ENCODE peak calls at places on chromosomes 11 and 22, in nine cellular contexts. One of them, this sample, is unnamed.

GRCh38 chr11:46490576-46491100 is 99.1 kb upstream of the CHRM4 start:
- DNase-seq in activated CD4-positive, alpha-beta memory T cell treated with anti-CD3 and anti-CD28 coated beads for 36 hours: no peak
- DNase-seq in GM19239: no peak
- DNase-seq in mesenteric fat pad: no peak
- DNase-seq in astrocyte of the spinal cord: peak; percentile 34
- DNase-seq in nephron progenitor cell: no peak
- DNase-seq in activated CD4-positive, alpha-beta T cell treated with anti-CD3 and anti-CD28 coated beads, Interleukin-2, amount 10 ng/mL, durations not matched to agents 24 days and 14 days: no peak
- DNase-seq in G401: no peak
- DNase-seq in chondrocyte: no peak
- DNase-seq in this sample: peak; percentile 46

GRCh38 chr11:91199866-91200265 is 977.0 kb upstream of the CHORDC1 start:
- DNase-seq in activated CD4-positive, alpha-beta memory T cell treated with anti-CD3 and anti-CD28 coated beads for 36 hours: no peak
- DNase-seq in GM19239: no peak
- DNase-seq in nephron progenitor cell: no peak
- DNase-seq in G401: no peak
- DNase-seq in mesenteric fat pad: no peak
- DNase-seq in activated CD4-positive, alpha-beta T cell treated with anti-CD3 and anti-CD28 coated beads, Interleukin-2, amount 10 ng/mL, durations not matched to agents 24 days and 14 days: no peak
- DNase-seq in chondrocyte: no peak
- DNase-seq in astrocyte of the spinal cord: peak; percentile 64
- DNase-seq in this sample: no peak

GRCh38 chr11:128938156-128938885 is 4.3 kb downstream of the TP53AIP1 start:
- DNase-seq in nephron progenitor cell: no peak
- DNase-seq in GM19239: no peak
- DNase-seq in G401: no peak
- DNase-seq in activated CD4-positive, alpha-beta memory T cell treated with anti-CD3 and anti-CD28 coated beads for 36 hours: no peak
- DNase-seq in activated CD4-positive, alpha-beta T cell treated with anti-CD3 and anti-CD28 coated beads, Interleukin-2, amount 10 ng/mL, durations not matched to agents 24 days and 14 days: no peak
- DNase-seq in mesenteric fat pad: no peak
- DNase-seq in chondrocyte: no peak
- DNase-seq in astrocyte of the spinal cord: no peak
- DNase-seq in this sample: no peak

GRCh38 chr11:23423119-23423518 is 562.8 kb upstream of the CCDC179 start:
- DNase-seq in chondrocyte: no peak
- DNase-seq in activated CD4-positive, alpha-beta T cell treated with anti-CD3 and anti-CD28 coated beads, Interleukin-2, amount 10 ng/mL, durations not matched to agents 24 days and 14 days: no peak
- DNase-seq in GM19239: no peak
- DNase-seq in nephron progenitor cell: no peak
- DNase-seq in G401: no peak
- DNase-seq in astrocyte of the spinal cord: peak; percentile 22
- DNase-seq in activated CD4-positive, alpha-beta memory T cell treated with anti-CD3 and anti-CD28 coated beads for 36 hours: no peak
- DNase-seq in mesenteric fat pad: no peak
- DNase-seq in this sample: peak; percentile 78

GRCh38 chr11:704799-705645 is 1.0 kb upstream of the EPS8L2 start:
- DNase-seq in G401: no peak
- DNase-seq in activated CD4-positive, alpha-beta T cell treated with anti-CD3 and anti-CD28 coated beads, Interleukin-2, amount 10 ng/mL, durations not matched to agents 24 days and 14 days: no peak
- DNase-seq in astrocyte of the spinal cord: no peak
- DNase-seq in GM19239: no peak
- DNase-seq in chondrocyte: peak; percentile 90
- DNase-seq in nephron progenitor cell: no peak
- DNase-seq in mesenteric fat pad: no peak
- DNase-seq in activated CD4-positive, alpha-beta memory T cell treated with anti-CD3 and anti-CD28 coated beads for 36 hours: no peak
- DNase-seq in this sample: no peak

GRCh38 chr11:74153224-74153623 is 17.6 kb downstream of the C2CD3 start:
- DNase-seq in GM19239: no peak
- DNase-seq in activated CD4-positive, alpha-beta memory T cell treated with anti-CD3 and anti-CD28 coated beads for 36 hours: no peak
- DNase-seq in G401: no peak
- DNase-seq in mesenteric fat pad: no peak
- DNase-seq in nephron progenitor cell: no peak
- DNase-seq in chondrocyte: no peak
- DNase-seq in astrocyte of the spinal cord: no peak
- DNase-seq in activated CD4-positive, alpha-beta T cell treated with anti-CD3 and anti-CD28 coated beads, Interleukin-2, amount 10 ng/mL, durations not matched to agents 24 days and 14 days: no peak
- DNase-seq in this sample: no peak

GRCh38 chr22:31244044-31244942 is 32.2 kb downstream of the LIMK2 start:
- DNase-seq in activated CD4-positive, alpha-beta memory T cell treated with anti-CD3 and anti-CD28 coated beads for 36 hours: no peak
- DNase-seq in mesenteric fat pad: peak; percentile 85
- DNase-seq in activated CD4-positive, alpha-beta T cell treated with anti-CD3 and anti-CD28 coated beads, Interleukin-2, amount 10 ng/mL, durations not matched to agents 24 days and 14 days: no peak
- DNase-seq in nephron progenitor cell: peak; percentile 65
- DNase-seq in G401: peak; percentile 48
- DNase-seq in GM19239: no peak
- DNase-seq in astrocyte of the spinal cord: peak; percentile 93
- DNase-seq in chondrocyte: peak; percentile 96
- DNase-seq in this sample: peak; percentile 80

GRCh38 chr11:133835258-133836075 is 9.8 kb downstream of the SPATA19 start:
- DNase-seq in mesenteric fat pad: peak; percentile 64
- DNase-seq in G401: peak; percentile 79
- DNase-seq in astrocyte of the spinal cord: peak; percentile 29
- DNase-seq in activated CD4-positive, alpha-beta memory T cell treated with anti-CD3 and anti-CD28 coated beads for 36 hours: peak; percentile 68
- DNase-seq in chondrocyte: no peak
- DNase-seq in GM19239: peak; percentile 66
- DNase-seq in nephron progenitor cell: peak; percentile 63
- DNase-seq in activated CD4-positive, alpha-beta T cell treated with anti-CD3 and anti-CD28 coated beads, Interleukin-2, amount 10 ng/mL, durations not matched to agents 24 days and 14 days: peak; percentile 89
- DNase-seq in this sample: peak; percentile 4

GRCh38 chr11:1060885-1061616 is 13.6 kb upstream of the MUC2 start:
- DNase-seq in GM19239: no peak
- DNase-seq in nephron progenitor cell: no peak
- DNase-seq in astrocyte of the spinal cord: peak; percentile 19
- DNase-seq in activated CD4-positive, alpha-beta T cell treated with anti-CD3 and anti-CD28 coated beads, Interleukin-2, amount 10 ng/mL, durations not matched to agents 24 days and 14 days: no peak
- DNase-seq in activated CD4-positive, alpha-beta memory T cell treated with anti-CD3 and anti-CD28 coated beads for 36 hours: peak; percentile 1
- DNase-seq in chondrocyte: no peak
- DNase-seq in G401: no peak
- DNase-seq in mesenteric fat pad: no peak
- DNase-seq in this sample: peak; percentile 56

GRCh38 chr11:29320196-29320595 is 696.6 kb downstream of the KCNA4 start:
- DNase-seq in activated CD4-positive, alpha-beta memory T cell treated with anti-CD3 and anti-CD28 coated beads for 36 hours: no peak
- DNase-seq in activated CD4-positive, alpha-beta T cell treated with anti-CD3 and anti-CD28 coated beads, Interleukin-2, amount 10 ng/mL, durations not matched to agents 24 days and 14 days: no peak
- DNase-seq in nephron progenitor cell: no peak
- DNase-seq in GM19239: no peak
- DNase-seq in chondrocyte: no peak
- DNase-seq in astrocyte of the spinal cord: no peak
- DNase-seq in mesenteric fat pad: no peak
- DNase-seq in G401: no peak
- DNase-seq in this sample: no peak

GRCh38 chr11:45390407-45390806 is 104.3 kb upstream of the SYT13 start:
- DNase-seq in astrocyte of the spinal cord: peak; percentile 62
- DNase-seq in GM19239: no peak
- DNase-seq in activated CD4-positive, alpha-beta memory T cell treated with anti-CD3 and anti-CD28 coated beads for 36 hours: no peak
- DNase-seq in activated CD4-positive, alpha-beta T cell treated with anti-CD3 and anti-CD28 coated beads, Interleukin-2, amount 10 ng/mL, durations not matched to agents 24 days and 14 days: no peak
- DNase-seq in G401: no peak
- DNase-seq in chondrocyte: no peak
- DNase-seq in mesenteric fat pad: no peak
- DNase-seq in nephron progenitor cell: no peak
- DNase-seq in this sample: no peak

GRCh38 chr11:133955945-133956421 is 785 bp downstream of the IGSF9B start:
- DNase-seq in activated CD4-positive, alpha-beta memory T cell treated with anti-CD3 and anti-CD28 coated beads for 36 hours: no peak
- DNase-seq in G401: no peak
- DNase-seq in mesenteric fat pad: no peak
- DNase-seq in activated CD4-positive, alpha-beta T cell treated with anti-CD3 and anti-CD28 coated beads, Interleukin-2, amount 10 ng/mL, durations not matched to agents 24 days and 14 days: peak; percentile 75
- DNase-seq in GM19239: no peak
- DNase-seq in chondrocyte: no peak
- DNase-seq in nephron progenitor cell: peak; percentile 45
- DNase-seq in astrocyte of the spinal cord: no peak
- DNase-seq in this sample: no peak

GRCh38 chr22:29309332-29310064 is 3.0 kb downstream of the GAS2L1 start:
- DNase-seq in chondrocyte: peak; percentile 93
- DNase-seq in mesenteric fat pad: peak; percentile 91
- DNase-seq in G401: no peak
- DNase-seq in activated CD4-positive, alpha-beta memory T cell treated with anti-CD3 and anti-CD28 coated beads for 36 hours: no peak
- DNase-seq in GM19239: no peak
- DNase-seq in activated CD4-positive, alpha-beta T cell treated with anti-CD3 and anti-CD28 coated beads, Interleukin-2, amount 10 ng/mL, durations not matched to agents 24 days and 14 days: no peak
- DNase-seq in nephron progenitor cell: no peak
- DNase-seq in astrocyte of the spinal cord: peak; percentile 28
- DNase-seq in this sample: no peak

GRCh38 chr11:17813391-17814059 is 78.9 kb downstream of the KCNC1 start:
- DNase-seq in chondrocyte: no peak
- DNase-seq in nephron progenitor cell: no peak
- DNase-seq in G401: peak; percentile 85
- DNase-seq in astrocyte of the spinal cord: no peak
- DNase-seq in activated CD4-positive, alpha-beta memory T cell treated with anti-CD3 and anti-CD28 coated beads for 36 hours: no peak
- DNase-seq in mesenteric fat pad: no peak
- DNase-seq in GM19239: no peak
- DNase-seq in activated CD4-positive, alpha-beta T cell treated with anti-CD3 and anti-CD28 coated beads, Interleukin-2, amount 10 ng/mL, durations not matched to agents 24 days and 14 days: no peak
- DNase-seq in this sample: no peak

GRCh38 chr11:125750629-125751028 is 4.5 kb downstream of the PATE1 start:
- DNase-seq in GM19239: no peak
- DNase-seq in activated CD4-positive, alpha-beta memory T cell treated with anti-CD3 and anti-CD28 coated beads for 36 hours: no peak
- DNase-seq in mesenteric fat pad: no peak
- DNase-seq in nephron progenitor cell: no peak
- DNase-seq in astrocyte of the spinal cord: no peak
- DNase-seq in G401: no peak
- DNase-seq in activated CD4-positive, alpha-beta T cell treated with anti-CD3 and anti-CD28 coated beads, Interleukin-2, amount 10 ng/mL, durations not matched to agents 24 days and 14 days: no peak
- DNase-seq in chondrocyte: no peak
- DNase-seq in this sample: no peak

GRCh38 chr22:49951986-49952896 is 8.3 kb upstream of the PIM3 start:
- DNase-seq in G401: no peak
- DNase-seq in GM19239: no peak
- DNase-seq in mesenteric fat pad: no peak
- DNase-seq in nephron progenitor cell: no peak
- DNase-seq in activated CD4-positive, alpha-beta memory T cell treated with anti-CD3 and anti-CD28 coated beads for 36 hours: no peak
- DNase-seq in activated CD4-positive, alpha-beta T cell treated with anti-CD3 and anti-CD28 coated beads, Interleukin-2, amount 10 ng/mL, durations not matched to agents 24 days and 14 days: no peak
- DNase-seq in chondrocyte: no peak
- DNase-seq in astrocyte of the spinal cord: peak; percentile 52
- DNase-seq in this sample: peak; percentile 81